ENCODE peak calls at places on chromosomes 4 and X, in seven cellular contexts. N, P, Y, I, O, C and G are unnamed samples.

GRCh38 chr4:14348506-14348905 is 653.8 kb upstream of the CPEB2 start:
- DNase-seq in N (no peak), O (no peak), P (no peak), Y (no peak), C (no peak), I (no peak), G (no peak)

GRCh38 chrX:10326578-10326977 is 169.8 kb downstream of the CLCN4 start:
- DNase-seq in Y (no peak), P (no peak), N (no peak), I (peak; percentile 25), O (peak; percentile 16), C (peak; percentile 18), G (peak; percentile 18)

GRCh38 chr4:147596377-147596776 is 20.8 kb upstream of the TMEM184C start:
- DNase-seq in P (no peak), I (peak; percentile 10), C (no peak), O (no peak), N (no peak), Y (no peak), G (no peak)

GRCh38 chr4:185822791-185823190 is 10.8 kb upstream of the SORBS2 start:
- DNase-seq in Y (no peak), C (no peak), P (no peak), I (no peak), O (no peak), N (no peak), G (no peak)

GRCh38 chrX:7068939-7069367 is 78.6 kb upstream of the STS start:
- DNase-seq in O (peak; percentile 35), C (no peak), I (peak; percentile 31), Y (no peak), N (no peak), P (no peak), G (no peak)

GRCh38 chr4:168831919-168832745 is 177.9 kb downstream of the CBR4 start:
- DNase-seq in P (peak; percentile 85), N (peak; percentile 38), O (peak; percentile 50), I (peak; percentile 59), Y (peak; percentile 49), C (peak; percentile 75), G (peak; percentile 66)

GRCh38 chrX:9873952-9874351 is 87.7 kb downstream of the SHROOM2 start:
- DNase-seq in I (peak; percentile 61), N (peak; percentile 28), P (no peak), Y (peak; percentile 30), C (no peak), O (peak; percentile 74), G (peak; percentile 7)

GRCh38 chr4:60389636-60390035 is 810.5 kb upstream of the ADGRL3 start:
- DNase-seq in O (no peak), C (no peak), I (no peak), Y (no peak), P (no peak), N (no peak), G (no peak)

GRCh38 chr4:39406763-39407583 is at the start of gene KLB:
- DNase-seq in P (no peak), O (no peak), I (no peak), N (no peak), Y (no peak), C (no peak), G (peak; percentile 29)

GRCh38 chr4:182880387-182881356 is 36.5 kb downstream of the DCTD start:
- DNase-seq in N (no peak), Y (no peak), P (no peak), O (no peak), I (no peak), C (peak; percentile 42), G (no peak)

GRCh38 chr4:151468715-151469696 is 60.0 kb downstream of the FHIP1A start:
- DNase-seq in P (no peak), C (no peak), N (no peak), I (no peak), Y (no peak), O (no peak), G (peak; percentile 39)

GRCh38 chr4:81919238-81919637 is 447.5 kb upstream of the RASGEF1B start:
- DNase-seq in O (peak; percentile 11), C (no peak), Y (no peak), P (no peak), N (no peak), I (peak; percentile 71), G (peak; percentile 14)